ENCODE peak calls at places on chromosome 4, in eight cellular contexts. J, G, O, C, H, S, L and A are unnamed samples.

GRCh38 chr4:22496165-22496813 is 19.6 kb downstream of the ADGRA3 start:
- DNase-seq in C (no peak), S (no peak), L (no peak), J (no peak), O (no peak), H (peak), G (no peak), A (peak)

GRCh38 chr4:39713691-39714090 is 15.8 kb downstream of the UBE2K start:
- DNase-seq in G (peak), J (no peak), C (no peak), S (peak), L (no peak), H (peak), O (no peak), A (peak)

GRCh38 chr4:41178372-41179085 is 35.8 kb downstream of the APBB2 start:
- DNase-seq in S (peak), L (no peak), C (no peak), H (peak), G (peak), O (no peak), J (no peak), A (peak)

GRCh38 chr4:112284166-112284565 is 1.5 kb downstream of the TIFA start:
- DNase-seq in C (no peak), S (peak), O (no peak), J (no peak), G (peak), H (peak), L (no peak), A (peak)

GRCh38 chr4:528296-528695 is 29.3 kb downstream of the PIGG start:
- DNase-seq in H (no peak), O (no peak), J (no peak), C (no peak), S (no peak), G (no peak), L (peak), A (no peak)

GRCh38 chr4:112889619-112890294 is 159.7 kb upstream of the ANK2 start:
- DNase-seq in C (no peak), G (peak), J (no peak), O (no peak), S (peak), H (peak), L (no peak), A (peak)

GRCh38 chr4:85187106-85187505 is 220.6 kb upstream of the WDFY3 start:
- DNase-seq in L (no peak), S (no peak), O (no peak), G (no peak), C (no peak), J (no peak), H (no peak), A (no peak)

GRCh38 chr4:153488006-153488718 is 22.0 kb downstream of the TMEM131L start:
- DNase-seq in S (peak), C (no peak), G (peak), O (no peak), J (no peak), L (peak), H (peak), A (no peak)

GRCh38 chr4:6362243-6362885 is 92.7 kb downstream of the WFS1 start:
- DNase-seq in S (no peak), H (no peak), L (no peak), O (no peak), J (no peak), C (no peak), G (no peak), A (no peak)

GRCh38 chr4:7735395-7735794 is 204.3 kb downstream of the AFAP1 start:
- DNase-seq in G (no peak), J (no peak), O (no peak), S (no peak), H (no peak), C (no peak), L (no peak), A (no peak)

GRCh38 chr4:189305500-189305899 is 635.2 kb upstream of the FRG1 start:
- DNase-seq in C (no peak), G (no peak), J (no peak), H (no peak), L (no peak), O (no peak), S (no peak), A (no peak)

GRCh38 chr4:16450031-16450430 is 223.8 kb upstream of the TAPT1 start:
- DNase-seq in H (no peak), G (no peak), O (no peak), J (no peak), S (no peak), C (no peak), L (no peak), A (no peak)

GRCh38 chr4:154506253-154506652 is 14.7 kb upstream of the DCHS2 start:
- DNase-seq in O (no peak), H (peak), J (no peak), C (no peak), G (peak), S (peak), L (no peak), A (peak)

GRCh38 chr4:86358176-86358701 is 1.6 kb downstream of the MAPK10 start:
- DNase-seq in O (no peak), H (peak), J (no peak), C (no peak), L (no peak), S (peak), G (peak), A (peak)

GRCh38 chr4:139470997-139471665 is 17.2 kb downstream of the RAB33B start:
- DNase-seq in L (no peak), H (no peak), G (no peak), O (no peak), C (no peak), J (no peak), S (no peak), A (no peak)
- H3K4me3 ChIP-seq in L (no peak), H (no peak), G (no peak), O (no peak), C (no peak), J (no peak), S (no peak), A (no peak)

DNA sequence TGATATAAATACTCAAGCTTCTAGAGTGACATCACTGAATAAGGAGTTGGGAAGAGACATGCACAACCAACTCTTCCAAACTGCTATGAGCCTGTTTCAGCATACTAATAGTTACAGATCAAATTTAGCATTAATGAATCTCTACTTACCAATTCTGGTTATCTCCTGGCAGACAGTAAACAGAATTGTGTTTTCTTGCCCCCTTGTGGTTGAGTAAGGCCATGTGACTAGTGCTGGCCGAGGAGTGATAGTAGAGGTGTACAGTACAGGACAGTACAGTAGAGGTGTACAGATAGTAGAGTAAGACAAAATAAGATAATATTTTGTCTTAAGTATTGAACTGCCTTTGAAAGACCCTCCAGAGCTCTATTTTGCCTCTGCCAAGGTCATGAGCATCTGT is 681.4 kb downstream of the GABRG1 start:
- DNase-seq in O (no peak), L (no peak), J (no peak), G (peak), S (no peak), H (no peak), C (no peak), A (peak)
- TF ChIP-seq CTCF in O (no peak), L (peak), J (no peak), G (peak), S (no peak), H (no peak), C (no peak), A (peak)

GRCh38 chr4:158121203-158121586 is 51.6 kb downstream of the GASK1B start:
- DNase-seq in S (peak), H (peak), O (peak), C (peak), G (peak), J (no peak), L (no peak), A (peak)
- H3K4me3 ChIP-seq in S (no peak), H (no peak), O (no peak), C (peak), G (no peak), J (no peak), L (no peak), A (no peak)

GRCh38 chr4:180057198-180057821 is 2185.9 kb upstream of the TENM3 start:
- DNase-seq in J (no peak), H (no peak), L (no peak), G (no peak), S (no peak), O (no peak), C (no peak), A (no peak)
- TF ChIP-seq CTCF in J (no peak), H (no peak), L (no peak), G (no peak), S (peak), O (no peak), C (no peak), A (no peak)

DNA sequence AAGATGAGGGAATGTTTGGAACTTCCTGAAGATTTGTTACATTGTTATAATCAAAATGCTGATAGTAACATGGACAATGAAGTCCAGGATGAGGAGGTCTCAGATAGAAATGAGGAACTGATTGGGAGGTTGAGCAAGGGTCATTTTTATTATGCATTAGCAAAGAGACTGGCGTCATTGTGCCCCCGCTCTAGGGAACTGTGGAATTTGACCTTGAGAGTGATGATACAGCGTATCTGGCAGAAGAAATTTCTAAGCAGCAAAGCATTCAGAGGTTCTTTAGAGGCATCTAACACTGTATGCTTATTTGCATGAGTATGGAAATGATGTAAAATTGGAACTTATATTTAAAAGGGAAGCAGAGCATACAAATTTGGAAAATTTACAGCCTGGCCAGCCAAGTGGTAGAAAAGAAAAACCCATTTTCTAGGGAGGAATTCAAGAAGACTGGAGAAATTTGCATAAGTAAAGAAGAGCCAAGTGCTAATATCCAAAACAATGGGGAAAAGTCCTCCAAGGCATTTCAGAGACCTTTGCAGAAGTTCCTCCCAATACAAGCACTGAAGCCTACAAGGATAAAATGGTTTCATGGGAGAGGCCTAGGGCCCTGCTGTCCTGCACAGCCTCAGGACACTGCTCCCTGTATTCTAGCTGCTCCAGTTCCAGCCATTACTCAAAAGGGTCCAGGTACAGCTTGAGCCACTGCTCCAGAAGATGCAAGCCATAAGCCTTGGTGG is 483.0 kb upstream of the NDST4 start:
- DNase-seq in H (no peak), S (no peak), J (no peak), O (no peak), C (no peak), L (no peak), G (no peak), A (no peak)
- H3K4me3 ChIP-seq in H (no peak), S (no peak), J (no peak), O (no peak), C (no peak), L (no peak), G (no peak), A (no peak)

GRCh38 chr4:69518102-69518501 is 22.4 kb upstream of the UGT2B4 start:
- DNase-seq in L (no peak), O (no peak), J (no peak), G (no peak), C (no peak), S (no peak), H (no peak), A (no peak)
- TF ChIP-seq CTCF in L (no peak), O (no peak), J (no peak), G (no peak), C (no peak), S (no peak), H (no peak), A (no peak)

DNA sequence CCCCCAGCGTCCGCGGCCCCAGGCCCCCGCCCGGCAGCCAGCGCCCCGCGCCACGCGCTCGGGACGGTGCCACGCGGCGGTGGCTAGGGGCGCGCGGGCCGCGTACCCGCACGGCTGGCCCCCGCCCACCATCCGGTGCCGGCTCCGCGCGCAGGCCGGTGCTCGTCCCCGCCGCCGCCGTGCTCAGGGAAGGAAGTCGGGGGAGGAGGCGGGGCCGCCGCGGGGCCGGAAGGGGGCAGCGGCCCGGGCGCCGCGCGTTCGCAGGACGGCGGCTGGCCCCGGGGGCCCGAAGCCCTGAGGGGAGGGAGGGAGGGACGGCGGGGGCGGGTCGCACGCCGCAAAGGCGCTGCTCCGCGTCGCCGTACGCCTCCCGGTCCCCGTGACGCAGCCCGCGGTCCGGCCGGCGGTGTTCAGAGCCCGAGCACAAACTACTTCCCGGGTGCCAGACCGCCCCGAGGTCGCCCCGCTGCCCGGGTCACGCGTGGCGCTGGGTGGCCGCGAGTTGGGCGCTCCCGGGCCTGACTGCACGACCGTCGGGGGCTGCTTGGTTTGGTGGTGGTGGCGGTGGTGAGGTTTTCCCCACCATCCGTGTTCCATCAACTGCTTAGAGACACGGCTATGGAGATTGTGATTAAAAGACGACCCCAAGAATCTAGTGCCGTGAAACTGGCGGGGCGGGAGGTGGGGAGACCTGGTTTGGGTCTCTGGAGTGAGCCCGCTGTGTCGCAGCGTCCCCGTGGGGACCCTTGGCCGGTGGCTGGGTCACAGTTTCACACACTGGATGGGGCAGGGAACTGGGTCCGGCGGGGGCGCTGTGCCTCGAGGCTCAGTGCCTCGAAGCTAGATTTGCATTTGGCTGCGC is at the start of gene DCTD:
- DNase-seq in L (peak), O (peak), C (no peak), S (peak), G (peak), J (peak), H (peak), A (peak)
- H3K4me3 ChIP-seq in L (peak), O (peak), C (peak), S (peak), G (peak), J (peak), H (peak), A (peak)

GRCh38 chr4:119543794-119544193 is 84.8 kb downstream of the PDE5A start:
- DNase-seq in L (no peak), H (no peak), G (no peak), S (peak), J (no peak), C (no peak), O (no peak), A (no peak)
- TF ChIP-seq CTCF in L (no peak), H (no peak), G (no peak), S (no peak), J (no peak), C (no peak), O (no peak), A (no peak)